ENCODE peak calls at places on chromosomes 1 and 21, in four cellular contexts. F, A, T and L are unnamed samples.

GRCh38 chr1:53715478-53715877 is 23.5 kb downstream of the GLIS1 start:
- DNase-seq in F (peak), A (no peak), T (no peak), L (no peak)

GRCh38 chr1:184428604-184429003 is 41.8 kb downstream of the C1orf21 start:
- DNase-seq in F (no peak), A (no peak), T (no peak), L (no peak)

GRCh38 chr1:39841429-39841828 is 41.9 kb downstream of the TRIT1 start:
- DNase-seq in F (no peak), A (no peak), T (no peak), L (no peak)

GRCh38 chr1:64240209-64240608 is 36.8 kb downstream of the UBE2U start:
- DNase-seq in F (peak), A (no peak), T (no peak), L (no peak)

GRCh38 chr1:55277377-55278130 is 62.4 kb upstream of the USP24 start:
- DNase-seq in F (peak), A (no peak), T (peak), L (peak)

GRCh38 chr1:10598088-10598712 is 123.5 kb downstream of the PEX14 start:
- DNase-seq in F (no peak), A (no peak), T (no peak), L (no peak)

GRCh38 chr1:36968730-36969129 is 65.6 kb downstream of the GRIK3 start:
- DNase-seq in F (no peak), A (no peak), T (no peak), L (no peak)

GRCh38 chr1:243508303-243508713 is 252.5 kb downstream of the SDCCAG8 start:
- DNase-seq in F (no peak), A (no peak), T (no peak), L (no peak)

GRCh38 chr1:43270421-43271095 is 775 bp downstream of the TMEM125 start:
- DNase-seq in F (no peak), A (no peak), T (peak), L (no peak)

GRCh38 chr1:212956231-212956630 is 5.9 kb downstream of the VASH2 start:
- DNase-seq in F (no peak), A (no peak), T (no peak), L (no peak)

GRCh38 chr1:200442537-200443169 is 32.8 kb upstream of the ZNF281 start:
- DNase-seq in F (no peak), A (peak), T (no peak), L (no peak)

GRCh38 chr1:23732363-23733224 is 10.7 kb upstream of the ELOA start:
- DNase-seq in F (peak), A (no peak), T (no peak), L (no peak)

GRCh38 chr1:18932879-18933278 is 23.6 kb downstream of the IFFO2 start:
- DNase-seq in F (no peak), A (no peak), T (no peak), L (no peak)

GRCh38 chr1:209800984-209801834 is 4.7 kb downstream of the IRF6 start:
- DNase-seq in F (peak), A (no peak), T (peak), L (peak)

GRCh38 chr1:176950736-176951308 is 213.7 kb downstream of the ASTN1 start:
- DNase-seq in F (no peak), A (no peak), T (no peak), L (no peak)

GRCh38 chr1:58585591-58586151 is 8.6 kb upstream of the TACSTD2 start:
- DNase-seq in F (peak), A (no peak), T (no peak), L (no peak)

GRCh38 chr1:31372051-31372450 is 825 bp downstream of the FABP3 start:
- DNase-seq in F (no peak), A (no peak), T (no peak), L (no peak)

GRCh38 chr21:40333731-40334130 is 466.5 kb downstream of the PCP4 start:
- DNase-seq in F (no peak), A (no peak), T (no peak), L (no peak)

GRCh38 chr1:29119365-29119929 is 4.3 kb downstream of the TMEM200B start:
- DNase-seq in F (peak), A (no peak), T (no peak), L (no peak)

GRCh38 chr1:9108056-9108665 is 20.7 kb downstream of the GPR157 start:
- DNase-seq in F (no peak), A (no peak), T (no peak), L (no peak)

GRCh38 chr1:58047265-58047858 is 499.2 kb downstream of the OMA1 start:
- DNase-seq in F (no peak), A (no peak), T (peak), L (no peak)

GRCh38 chr1:114803001-114803400 is 22.5 kb upstream of the SIKE1 start:
- DNase-seq in F (no peak), A (no peak), T (no peak), L (no peak)

GRCh38 chr1:25771246-25772114 is 28.5 kb upstream of the SELENON start:
- DNase-seq in F (peak), A (no peak), T (peak), L (peak)

GRCh38 chr1:202029171-202029665 is 18.8 kb downstream of the ELF3 start:
- DNase-seq in F (peak), A (no peak), T (no peak), L (no peak)

GRCh38 chr1:160739098-160739511 is at the start of gene SLAMF7:
- DNase-seq in F (no peak), A (no peak), T (no peak), L (no peak)

GRCh38 chr21:32209580-32209979 is 69.3 kb downstream of the MIS18A start:
- DNase-seq in F (no peak), A (no peak), T (no peak), L (no peak)

GRCh38 chr1:109133815-109134214 is 19.9 kb downstream of the ELAPOR1 start:
- DNase-seq in F (no peak), A (no peak), T (peak), L (peak)

GRCh38 chr1:215704089-215704860 is 137.2 kb downstream of the KCTD3 start:
- DNase-seq in F (peak), A (no peak), T (no peak), L (no peak)

GRCh38 chr1:180178511-180179161 is 24.0 kb downstream of the QSOX1 start:
- DNase-seq in F (peak), A (no peak), T (peak), L (peak)

GRCh38 chr1:180181048-180181447 is 26.4 kb downstream of the QSOX1 start:
- DNase-seq in F (no peak), A (no peak), T (no peak), L (no peak)

GRCh38 chr1:180177931-180178330 is 23.3 kb downstream of the QSOX1 start:
- DNase-seq in F (no peak), A (no peak), T (no peak), L (no peak)

GRCh38 chr1:180176965-180177364 is 22.3 kb downstream of the QSOX1 start:
- DNase-seq in F (no peak), A (no peak), T (no peak), L (no peak)

GRCh38 chr1:180179162-180179957 is 24.7 kb downstream of the QSOX1 start:
- DNase-seq in F (no peak), A (no peak), T (no peak), L (no peak)
- TF ChIP-seq CTCF in F (no peak), A (no peak), T (no peak), L (no peak)

DNA sequence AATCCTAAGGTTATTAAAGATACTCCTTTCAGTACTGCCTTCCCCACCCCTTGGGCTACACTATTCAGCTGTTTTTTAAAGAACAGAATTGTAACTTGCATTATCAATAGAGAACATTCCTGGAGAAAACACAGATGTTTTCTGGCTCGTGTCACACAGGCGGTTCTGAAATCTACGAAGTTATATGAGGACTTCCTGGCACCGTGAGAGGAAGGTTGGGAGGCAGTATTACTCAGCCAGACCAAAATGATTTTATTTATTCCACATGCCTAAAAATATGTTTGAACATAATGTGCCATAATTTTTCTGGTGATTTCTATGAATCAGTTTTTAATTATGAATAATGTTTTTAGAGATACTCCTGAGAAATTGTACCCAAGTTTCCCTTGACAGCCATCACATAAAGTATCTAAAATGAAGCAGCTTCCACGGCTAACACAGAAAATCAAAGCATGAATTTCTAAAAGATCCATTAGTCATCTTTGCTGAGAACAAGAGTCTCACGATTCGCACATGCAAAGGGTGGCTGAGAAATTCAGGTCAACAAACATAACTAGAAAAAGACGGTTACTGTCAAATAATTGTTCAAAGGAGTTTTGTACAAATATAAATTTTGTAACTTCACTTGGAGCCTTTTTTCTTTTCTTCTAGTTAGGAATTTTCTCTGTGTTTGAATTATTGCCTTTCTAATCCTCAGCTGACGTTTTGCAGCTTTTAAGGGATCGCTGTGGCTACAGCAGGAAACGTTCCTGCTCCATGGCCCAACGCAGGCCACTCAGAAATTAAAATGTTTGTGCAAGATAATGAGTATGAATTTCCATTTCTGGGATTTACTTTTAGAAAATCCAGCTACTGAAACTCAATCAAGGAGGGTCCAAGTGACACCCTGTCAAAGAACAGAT is 8.0 kb upstream of the SIM2 start:
- DNase-seq in F (peak), A (no peak), T (no peak), L (no peak)
- TF ChIP-seq POLR2A in F (no peak), A (no peak), T (no peak), L (no peak)

GRCh38 chr1:153032677-153033308 is 1.8 kb downstream of the SPRR1B start:
- DNase-seq in F (peak), A (no peak), T (no peak), L (no peak)
- TF ChIP-seq CTCF in F (peak), A (no peak), T (no peak), L (no peak)

GRCh38 chr1:65254320-65255087 is 54.8 kb upstream of the DNAJC6 start:
- DNase-seq in F (peak), A (peak), T (peak), L (peak)
- TF ChIP-seq POLR2A in F (no peak), A (no peak), T (peak), L (peak)

DNA sequence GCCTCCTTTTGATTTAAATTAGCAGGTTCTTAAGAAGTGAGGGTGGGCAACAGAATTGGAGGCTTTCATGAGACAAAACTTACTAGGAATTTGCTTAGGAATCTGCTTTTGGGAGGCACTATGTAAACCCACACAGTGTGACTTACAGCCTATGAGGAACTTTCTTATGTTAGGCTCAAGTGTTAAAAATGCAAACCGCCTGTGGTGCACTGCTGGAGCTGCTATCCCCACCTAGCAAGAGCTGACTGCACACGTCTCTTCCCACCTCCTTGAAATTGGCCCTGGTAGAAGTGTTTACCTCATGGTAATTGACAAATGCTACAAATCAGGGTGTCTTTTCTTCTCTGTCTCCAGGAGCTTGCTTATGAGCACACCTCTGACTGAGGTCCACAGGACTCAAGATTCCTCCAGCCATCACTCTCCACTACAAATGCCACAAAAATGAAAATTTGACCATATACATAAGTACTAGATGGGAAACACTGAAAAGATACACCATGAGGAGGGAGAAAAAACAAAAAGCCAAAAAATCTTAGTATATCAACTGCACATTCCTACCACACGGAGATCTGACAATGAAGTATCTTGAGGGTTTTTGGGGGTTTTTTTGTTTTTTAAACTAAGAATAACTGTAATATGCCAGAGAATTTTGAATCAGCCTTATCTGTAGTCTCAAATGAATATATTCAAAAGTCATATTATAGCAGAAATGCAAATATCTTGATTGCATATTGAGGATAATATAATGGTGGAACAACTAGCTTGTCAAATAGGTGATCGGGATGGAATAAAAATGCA is 18.2 kb upstream of the NPL start:
- DNase-seq in F (no peak), A (no peak), T (no peak), L (no peak)
- TF ChIP-seq CTCF in F (peak), A (no peak), T (no peak), L (no peak)